ENCODE peak calls at places on chromosomes 16 and 17, in nine cellular contexts. X is neural progenitor cell, N is GM23248, P is GM23338, A is OCI-LY7, E is SK-N-SH, L is HCT116, V is PC-3, T is hepatocyte. I is an unnamed sample.

GRCh38 chr17:41521574-41522261 is 3.0 kb upstream of the KRT15 start:
- DNase-seq in X (no peak), P (peak; percentile 65), T (peak; percentile 91), V (peak; percentile 95), A (no peak), N (peak; percentile 87), L (peak; percentile 97), E (no peak), I (no peak)

GRCh38 chr17:81561494-81561885 is 9.3 kb upstream of the FAAP100 start:
- DNase-seq in E (no peak), V (peak; percentile 43), X (no peak), A (no peak), P (no peak), N (peak; percentile 79), L (no peak), T (no peak), I (no peak)

GRCh38 chr16:87575027-87575804 is 27.1 kb upstream of the JPH3 start:
- DNase-seq in X (peak; percentile 66), T (no peak), L (no peak), A (no peak), V (no peak), P (peak; percentile 86), N (no peak), E (no peak), I (no peak)

GRCh38 chr17:75684924-75685323 is 17.8 kb downstream of the SAP30BP start:
- DNase-seq in T (peak; percentile 49), P (no peak), E (no peak), N (peak; percentile 83), X (no peak), A (no peak), V (peak; percentile 84), L (no peak), I (no peak)

GRCh38 chr17:71849783-71850768 is 270.7 kb upstream of the SOX9 start:
- DNase-seq in X (no peak), L (no peak), T (no peak), P (no peak), V (no peak), A (no peak), N (peak; percentile 28), E (no peak), I (no peak)

GRCh38 chr16:22240023-22240697 is 34.1 kb downstream of the EEF2K start:
- DNase-seq in P (no peak), A (no peak), N (peak; percentile 31), T (no peak), X (no peak), E (no peak), V (no peak), L (no peak), I (no peak)

GRCh38 chr16:88009566-88010342 is 58.5 kb downstream of the BANP start:
- DNase-seq in E (no peak), A (no peak), X (peak; percentile 59), T (no peak), V (no peak), N (peak; percentile 3), P (peak; percentile 79), L (no peak), I (no peak)

GRCh38 chr17:75634754-75635609 is 1.7 kb downstream of the SMIM5 start:
- DNase-seq in P (no peak), X (no peak), V (no peak), T (no peak), A (no peak), L (no peak), E (no peak), N (no peak), I (no peak)

GRCh38 chr17:73532441-73532901 is 111.8 kb downstream of the SDK2 start:
- DNase-seq in P (no peak), E (peak; percentile 88), A (no peak), L (no peak), V (no peak), X (no peak), N (no peak), T (no peak), I (no peak)

GRCh38 chr16:1651055-1651454 is 27.0 kb upstream of the JPT2 start:
- DNase-seq in N (no peak), T (no peak), X (no peak), V (peak; percentile 2), P (no peak), E (no peak), A (no peak), L (no peak), I (no peak)

GRCh38 chr16:81792828-81793227 is 13.7 kb downstream of the PLCG2 start:
- DNase-seq in N (no peak), X (no peak), L (no peak), T (no peak), V (no peak), E (no peak), A (no peak), P (no peak), I (no peak)
- H3K4me1 ChIP-seq in N (no peaks in the 10 kb centered on the region), X (no peaks in the 10 kb centered on the region), L (no peaks in the 10 kb centered on the region), T (no peaks in the 10 kb centered on the region), V (no peaks in the 10 kb centered on the region), E (no peaks in the 10 kb centered on the region), A (peaks cover 100% of the 10 kb centered on the region), P (no peaks in the 10 kb centered on the region), I (peaks cover 21% of the 10 kb centered on the region)

GRCh38 chr16:615122-615521 is 15.7 kb upstream of the WFIKKN1 start:
- DNase-seq in P (no peak), N (no peak), X (no peak), T (no peak), L (no peak), V (no peak), E (no peak), A (no peak), I (no peak)

GRCh38 chr16:620700-621525 is 9.9 kb upstream of the WFIKKN1 start:
- DNase-seq in V (no peak), X (no peak), N (no peak), E (peak; percentile 39), T (peak; percentile 5), L (no peak), P (no peak), A (no peak), I (no peak)

GRCh38 chr16:616771-617586 is 13.8 kb upstream of the WFIKKN1 start:
- DNase-seq in E (no peak), P (no peak), A (no peak), X (no peak), V (no peak), T (no peak), N (no peak), L (no peak), I (no peak)

GRCh38 chr16:619476-620100 is 11.2 kb upstream of the WFIKKN1 start:
- DNase-seq in V (no peak), E (no peak), T (no peak), X (no peak), A (no peak), N (no peak), P (no peak), L (no peak), I (no peak)

DNA sequence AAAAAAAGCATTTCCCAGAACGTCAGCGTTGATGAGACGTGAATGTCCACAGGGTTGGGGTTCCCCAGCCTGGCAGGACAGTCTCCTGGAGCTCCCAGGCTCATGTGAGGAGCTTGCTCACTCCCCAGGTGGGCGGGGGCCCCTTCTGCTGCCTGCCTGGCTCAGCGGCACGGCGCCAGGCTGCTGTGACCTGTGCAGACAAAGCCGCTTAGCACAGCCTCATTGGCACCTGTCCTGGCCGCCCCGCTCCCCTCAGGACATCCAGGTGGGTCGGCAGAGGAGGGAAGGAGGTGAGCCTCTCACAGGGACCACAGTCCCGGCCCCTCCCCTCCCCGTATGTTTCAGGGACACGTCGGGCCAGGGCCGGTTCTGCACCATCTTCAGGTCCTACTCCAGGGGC is 12.9 kb upstream of the WFIKKN1 start:
- DNase-seq in V (no peak), L (no peak), A (no peak), X (no peak), T (no peak), P (no peak), E (no peak), N (no peak), I (no peak)
- TF ChIP-seq EZH2phosphoT487 in V (no peak), L (no peak), A (no peak), X (no peak), T (no peak), P (no peak), E (no peak), N (no peak), I (no peak)

DNA sequence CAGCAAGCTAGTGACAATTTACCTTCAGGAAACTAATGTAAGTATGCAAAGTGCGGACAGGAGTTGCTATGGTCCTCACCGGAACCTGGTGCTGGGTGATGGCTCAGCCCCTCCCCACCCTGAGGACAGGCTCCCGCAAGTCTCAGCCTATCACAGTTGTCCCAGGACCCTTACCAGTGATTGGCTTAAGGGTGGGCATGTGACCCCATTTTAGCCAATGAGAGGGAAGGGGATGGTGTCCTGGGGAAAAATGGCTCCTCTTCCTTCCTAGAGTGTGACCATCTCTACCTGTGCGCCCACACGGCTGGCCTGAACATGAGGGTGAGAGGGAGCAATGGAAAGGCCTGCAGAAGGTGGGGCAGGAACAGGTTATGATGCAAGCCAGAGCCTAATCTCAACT is 80.4 kb downstream of the C16orf78 start:
- DNase-seq in A (no peak), N (no peak), X (no peak), V (no peak), E (no peak), P (no peak), L (peak; percentile 3), T (no peak), I (no peak)
- H3K4me3 ChIP-seq in A (no peak overlapping the region), N (no peak overlapping the region), X (no peak overlapping the region), V (no peak overlapping the region), E (no peak overlapping the region), P (no peak overlapping the region), L (no peak overlapping the region), T (no peak overlapping the region), I (no peak overlapping the region)

DNA sequence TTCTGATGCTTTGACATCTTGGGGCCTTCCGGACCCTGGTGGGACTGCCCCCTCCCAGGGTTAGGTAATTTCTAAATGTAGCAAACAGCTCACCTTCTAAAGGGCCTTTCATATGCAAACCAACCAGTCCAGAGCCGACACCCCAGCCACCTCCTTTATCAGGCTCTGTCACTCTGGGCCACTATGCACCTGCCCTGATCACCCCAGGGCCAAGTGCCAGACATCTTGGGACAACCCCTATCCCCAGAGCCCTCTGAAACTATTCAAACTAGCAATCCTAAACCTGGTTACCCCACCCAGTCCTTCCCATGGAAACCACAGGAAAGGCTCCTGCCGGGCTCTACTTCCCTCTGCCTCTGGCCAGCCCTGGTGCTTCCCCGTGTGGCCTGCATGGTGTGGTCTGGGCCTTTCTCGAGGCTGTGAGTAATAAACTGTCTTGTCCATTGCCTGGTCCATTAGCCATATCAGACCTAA is 91.2 kb upstream of the TNRC6C start:
- DNase-seq in V (no peak), E (no peak), A (peak; percentile 60), N (no peak), P (no peak), T (no peak), X (no peak), L (no peak), I (no peak)
- H3K4me1 ChIP-seq in V (no peaks in the 10 kb centered on the region), E (no peaks in the 10 kb centered on the region), A (peaks cover 75% of the 10 kb centered on the region), N (peaks cover 16% of the 10 kb centered on the region), P (no peaks in the 10 kb centered on the region), T (peaks cover 5% of the 10 kb centered on the region), X (peaks cover 5% of the 10 kb centered on the region), L (no peaks in the 10 kb centered on the region), I (peaks cover 40% of the 10 kb centered on the region)

I was measured in MM.1S.